ENCODE peak calls at places on chromosomes 12 and 14, in four cellular contexts. Q is pons; B is activated naive CD8-positive, alpha-beta T cell treated with anti-CD3 and anti-CD28 coated beads, Interleukin-2, amount 10 ng/mL, durations not matched to agents 7 days and 5 days; F is Jurkat, Clone E6-1. E is an unnamed sample.

GRCh38 chr14:68148276-68148675 is 328.7 kb downstream of the RAD51B start:
- DNase-seq in F (no peak), Q (no peak), B (no peak), E (no peak)

GRCh38 chr12:1809606-1810140 is 10.7 kb upstream of the LRTM2 start:
- DNase-seq in F (no peak), Q (no peak), B (no peak), E (no peak)

GRCh38 chr14:81594012-81594411 is 60.4 kb upstream of the SEL1L start:
- DNase-seq in Q (peak; percentile 81), B (no peak), F (no peak), E (peak; percentile 56)

GRCh38 chr12:12209675-12210074 is 57.2 kb downstream of the LRP6 start:
- DNase-seq in F (no peak), B (no peak), Q (no peak), E (no peak)

GRCh38 chr12:65800928-65801327 is 23.4 kb upstream of the HMGA2 start:
- DNase-seq in F (no peak), B (no peak), Q (no peak), E (no peak)

GRCh38 chr14:68143341-68143807 is 323.8 kb downstream of the RAD51B start:
- DNase-seq in Q (peak; percentile 53), B (no peak), F (peak; percentile 91), E (peak; percentile 28)

GRCh38 chr14:39382463-39382862 is 49.8 kb downstream of the FBXO33 start:
- DNase-seq in B (no peak), F (no peak), Q (no peak), E (no peak)

GRCh38 chr14:73743431-73743931 is 29.3 kb upstream of the PNMA1 start:
- DNase-seq in Q (no peak), B (peak; percentile 73), F (peak; percentile 87), E (peak; percentile 18)

GRCh38 chr12:101696477-101697196 is 803 bp upstream of the CHPT1 start:
- DNase-seq in Q (no peak), B (peak; percentile 38), F (no peak), E (peak; percentile 6)

GRCh38 chr12:28023156-28023887 is 50.8 kb upstream of the PTHLH start:
- DNase-seq in Q (no peak), B (no peak), F (no peak), E (no peak)

GRCh38 chr14:71478542-71478941 is 453.7 kb upstream of the RGS6 start:
- DNase-seq in F (peak; percentile 10), Q (peak; percentile 83), B (no peak), E (peak; percentile 23)

GRCh38 chr14:94052662-94053061 is 26.5 kb downstream of the OTUB2 start:
- DNase-seq in Q (no peak), F (no peak), B (no peak), E (no peak)

GRCh38 chr14:95507701-95508103 is 8.7 kb downstream of the SYNE3 start:
- DNase-seq in Q (no peak), F (no peak), B (no peak), E (no peak)

GRCh38 chr12:38744056-38744455 is 161.3 kb downstream of the CPNE8 start:
- DNase-seq in B (no peak), Q (no peak), F (no peak), E (no peak)

GRCh38 chr14:105414456-105415371 is 4.9 kb upstream of the MTA1 start:
- DNase-seq in Q (peak; percentile 37), B (peak; percentile 85), F (no peak), E (peak; percentile 79)

GRCh38 chr14:21347201-21347600 is 36.6 kb downstream of the SUPT16H start:
- DNase-seq in B (no peak), Q (no peak), F (no peak), E (no peak)

GRCh38 chr12:130993759-130994670 is 40.3 kb downstream of the ADGRD1 start:
- DNase-seq in F (no peak), Q (no peak), B (no peak), E (no peak)

GRCh38 chr12:111673503-111673902 is 12.3 kb downstream of the BRAP start:
- DNase-seq in Q (peak; percentile 43), B (no peak), F (no peak), E (no peak)

GRCh38 chr12:57341275-57341990 is 89.4 kb downstream of the R3HDM2 start:
- DNase-seq in F (no peak), B (no peak), Q (peak; percentile 33), E (peak; percentile 32)

GRCh38 chr12:82012176-82012575 is 253.0 kb upstream of the PPFIA2 start:
- DNase-seq in Q (no peak), B (no peak), F (no peak), E (no peak)

GRCh38 chr14:75489480-75489837 is 32.8 kb upstream of the BATF start:
- DNase-seq in F (no peak), B (no peak), Q (no peak), E (no peak)

GRCh38 chr14:97977711-97978261 is 1180.6 kb downstream of the VRK1 start:
- DNase-seq in F (peak; percentile 87), Q (peak; percentile 52), B (peak; percentile 83), E (peak; percentile 70)

GRCh38 chr14:52417139-52417538 is 103.0 kb downstream of the PTGER2 start:
- DNase-seq in F (no peak), Q (no peak), B (no peak), E (no peak)

GRCh38 chr12:60070541-60070940 is 474.7 kb downstream of the SLC16A7 start:
- DNase-seq in Q (no peak), F (no peak), B (no peak), E (no peak)

GRCh38 chr12:92007787-92008186 is 137.9 kb downstream of the BTG1 start:
- DNase-seq in B (no peak), Q (no peak), F (no peak), E (no peak)

GRCh38 chr12:22683131-22683530 is 58.2 kb downstream of the ETNK1 start:
- DNase-seq in F (no peak), B (no peak), Q (no peak), E (no peak)

GRCh38 chr12:81332054-81332453 is 254.2 kb downstream of the ACSS3 start:
- DNase-seq in Q (peak; percentile 37), F (no peak), B (no peak), E (peak; percentile 50)

GRCh38 chr14:96634896-96635295 is 132.7 kb downstream of the PAPOLA start:
- DNase-seq in Q (no peak), B (no peak), F (no peak), E (no peak)

GRCh38 chr14:104115131-104115600 is 23.2 kb upstream of the KIF26A start:
- DNase-seq in B (no peak), Q (no peak), F (no peak), E (no peak)

GRCh38 chr12:106254724-106255123 is 6.9 kb upstream of the CKAP4 start:
- DNase-seq in F (no peak), Q (no peak), B (no peak), E (no peak)

GRCh38 chr14:102901633-102902032 is 20.8 kb upstream of the AMN start:
- DNase-seq in B (no peak), F (no peak), Q (no peak), E (no peak)

GRCh38 chr14:101027291-101027690 is 123.8 kb upstream of the RTL1 start:
- DNase-seq in B (no peak), Q (no peak), F (no peak), E (no peak)

GRCh38 chr14:77615231-77616132 is 955 bp downstream of the SPTLC2 start:
- DNase-seq in B (peak; percentile 41), Q (peak; percentile 54), F (no peak), E (no peak)

GRCh38 chr12:88471641-88472040 is 108.6 kb downstream of the KITLG start:
- DNase-seq in F (no peak), Q (peak; percentile 22), B (no peak), E (no peak)

GRCh38 chr14:80762829-80763228 is 178.7 kb downstream of the CEP128 start:
- DNase-seq in Q (no peak), F (no peak), B (no peak), E (no peak)

GRCh38 chr12:9943244-9943643 is 11.1 kb upstream of the CLEC2A start:
- DNase-seq in Q (no peak), B (no peak), F (no peak), E (peak; percentile 18)